ENCODE peak calls at places on chromosomes 5 and 9, in eight cellular contexts. One of them, this sample, is unnamed.

GRCh38 chr5:100165309-100165708 is 369.9 kb upstream of the FAM174A start:
- DNase-seq in Peyer's patch: no peak
- DNase-seq in PC-9: no peak
- DNase-seq in foreskin fibroblast: no peak
- DNase-seq in BJ: no peak
- DNase-seq in neural crest cell: no peak
- DNase-seq in adrenal gland: no peak
- DNase-seq in psoas muscle: no peak
- DNase-seq in this sample: no peak

GRCh38 chr5:174084691-174085154 is 39.2 kb downstream of the NSG2 start:
- DNase-seq in Peyer's patch: no peak
- DNase-seq in PC-9: no peak
- DNase-seq in foreskin fibroblast: peak; percentile 8
- DNase-seq in BJ: peak; percentile 26
- DNase-seq in neural crest cell: no peak
- DNase-seq in adrenal gland: no peak
- DNase-seq in psoas muscle: no peak
- DNase-seq in this sample: no peak

GRCh38 chr9:130138791-130139190 is 33.4 kb upstream of the NCS1 start:
- DNase-seq in Peyer's patch: no peak
- DNase-seq in PC-9: no peak
- DNase-seq in foreskin fibroblast: peak; percentile 97
- DNase-seq in BJ: peak; percentile 86
- DNase-seq in neural crest cell: no peak
- DNase-seq in adrenal gland: peak; percentile 92
- DNase-seq in psoas muscle: peak; percentile 58
- DNase-seq in this sample: no peak

GRCh38 chr9:83633676-83634075 is 10.7 kb downstream of the IDNK start:
- DNase-seq in Peyer's patch: no peak
- DNase-seq in PC-9: no peak
- DNase-seq in foreskin fibroblast: no peak
- DNase-seq in BJ: no peak
- DNase-seq in neural crest cell: no peak
- DNase-seq in adrenal gland: no peak
- DNase-seq in psoas muscle: no peak
- DNase-seq in this sample: no peak

GRCh38 chr5:164518741-164519080 is 1013.3 kb downstream of the MAT2B start:
- DNase-seq in Peyer's patch: no peak
- DNase-seq in PC-9: no peak
- DNase-seq in foreskin fibroblast: no peak
- DNase-seq in BJ: no peak
- DNase-seq in neural crest cell: no peak
- DNase-seq in adrenal gland: no peak
- DNase-seq in psoas muscle: no peak
- DNase-seq in this sample: no peak

GRCh38 chr9:93186151-93186715 is 2.3 kb downstream of the WNK2 start:
- DNase-seq in Peyer's patch: peak; percentile 56
- DNase-seq in PC-9: no peak
- DNase-seq in foreskin fibroblast: no peak
- DNase-seq in BJ: no peak
- DNase-seq in neural crest cell: no peak
- DNase-seq in adrenal gland: no peak
- DNase-seq in psoas muscle: no peak
- DNase-seq in this sample: no peak

GRCh38 chr9:34227445-34227844 is 48.6 kb downstream of the UBAP1 start:
- DNase-seq in Peyer's patch: no peak
- DNase-seq in PC-9: no peak
- DNase-seq in foreskin fibroblast: peak; percentile 18
- DNase-seq in BJ: no peak
- DNase-seq in neural crest cell: no peak
- DNase-seq in adrenal gland: no peak
- DNase-seq in psoas muscle: no peak
- DNase-seq in this sample: no peak

GRCh38 chr9:105254226-105254625 is 9.8 kb downstream of the SLC44A1 start:
- DNase-seq in Peyer's patch: peak; percentile 63
- DNase-seq in PC-9: no peak
- DNase-seq in foreskin fibroblast: no peak
- DNase-seq in BJ: no peak
- DNase-seq in neural crest cell: no peak
- DNase-seq in adrenal gland: no peak
- DNase-seq in psoas muscle: no peak
- DNase-seq in this sample: no peak

GRCh38 chr9:114552716-114553115 is 34.9 kb upstream of the ATP6V1G1 start:
- DNase-seq in Peyer's patch: no peak
- DNase-seq in PC-9: no peak
- DNase-seq in foreskin fibroblast: no peak
- DNase-seq in BJ: no peak
- DNase-seq in neural crest cell: no peak
- DNase-seq in adrenal gland: no peak
- DNase-seq in psoas muscle: no peak
- DNase-seq in this sample: no peak

GRCh38 chr5:114467141-114467540 is 105.3 kb downstream of the KCNN2 start:
- DNase-seq in Peyer's patch: no peak
- DNase-seq in PC-9: no peak
- DNase-seq in foreskin fibroblast: no peak
- DNase-seq in BJ: no peak
- DNase-seq in neural crest cell: no peak
- DNase-seq in adrenal gland: no peak
- DNase-seq in psoas muscle: no peak
- DNase-seq in this sample: no peak

GRCh38 chr9:113624721-113625120 is 161.2 kb downstream of the RGS3 start:
- DNase-seq in Peyer's patch: peak; percentile 15
- DNase-seq in PC-9: no peak
- DNase-seq in foreskin fibroblast: peak; percentile 87
- DNase-seq in BJ: no peak
- DNase-seq in neural crest cell: no peak
- DNase-seq in adrenal gland: peak; percentile 16
- DNase-seq in psoas muscle: no peak
- DNase-seq in this sample: no peak

GRCh38 chr9:91718071-91718470 is 232.0 kb downstream of the ROR2 start:
- DNase-seq in Peyer's patch: no peak
- DNase-seq in PC-9: no peak
- DNase-seq in foreskin fibroblast: no peak
- DNase-seq in BJ: no peak
- DNase-seq in neural crest cell: no peak
- DNase-seq in adrenal gland: no peak
- DNase-seq in psoas muscle: no peak
- DNase-seq in this sample: no peak

GRCh38 chr5:129852747-129853352 is 51.4 kb upstream of the CHSY3 start:
- DNase-seq in Peyer's patch: peak; percentile 73
- DNase-seq in PC-9: peak; percentile 58
- DNase-seq in foreskin fibroblast: peak; percentile 82
- DNase-seq in BJ: peak; percentile 5
- DNase-seq in neural crest cell: peak; percentile 90
- DNase-seq in adrenal gland: peak; percentile 87
- DNase-seq in psoas muscle: peak; percentile 67
- DNase-seq in this sample: peak; percentile 71

GRCh38 chr9:92444841-92445240 is 20.6 kb upstream of the OMD start:
- DNase-seq in Peyer's patch: no peak
- DNase-seq in PC-9: no peak
- DNase-seq in foreskin fibroblast: no peak
- DNase-seq in BJ: no peak
- DNase-seq in neural crest cell: no peak
- DNase-seq in adrenal gland: no peak
- DNase-seq in psoas muscle: no peak
- DNase-seq in this sample: no peak

GRCh38 chr5:124176692-124177091 is 569.7 kb downstream of the ZNF608 start:
- DNase-seq in Peyer's patch: no peak
- DNase-seq in PC-9: no peak
- DNase-seq in foreskin fibroblast: no peak
- DNase-seq in BJ: no peak
- DNase-seq in neural crest cell: no peak
- DNase-seq in adrenal gland: peak; percentile 29
- DNase-seq in psoas muscle: no peak
- DNase-seq in this sample: no peak
- TF ChIP-seq CTCF in Peyer's patch: no peak
- TF ChIP-seq CTCF in PC-9: no peak
- TF ChIP-seq CTCF in foreskin fibroblast: no peak
- TF ChIP-seq CTCF in BJ: no peak
- TF ChIP-seq CTCF in neural crest cell: no peak
- TF ChIP-seq CTCF in adrenal gland: no peak
- TF ChIP-seq CTCF in psoas muscle: peak; percentile 22
- TF ChIP-seq CTCF in this sample: no peak

DNA sequence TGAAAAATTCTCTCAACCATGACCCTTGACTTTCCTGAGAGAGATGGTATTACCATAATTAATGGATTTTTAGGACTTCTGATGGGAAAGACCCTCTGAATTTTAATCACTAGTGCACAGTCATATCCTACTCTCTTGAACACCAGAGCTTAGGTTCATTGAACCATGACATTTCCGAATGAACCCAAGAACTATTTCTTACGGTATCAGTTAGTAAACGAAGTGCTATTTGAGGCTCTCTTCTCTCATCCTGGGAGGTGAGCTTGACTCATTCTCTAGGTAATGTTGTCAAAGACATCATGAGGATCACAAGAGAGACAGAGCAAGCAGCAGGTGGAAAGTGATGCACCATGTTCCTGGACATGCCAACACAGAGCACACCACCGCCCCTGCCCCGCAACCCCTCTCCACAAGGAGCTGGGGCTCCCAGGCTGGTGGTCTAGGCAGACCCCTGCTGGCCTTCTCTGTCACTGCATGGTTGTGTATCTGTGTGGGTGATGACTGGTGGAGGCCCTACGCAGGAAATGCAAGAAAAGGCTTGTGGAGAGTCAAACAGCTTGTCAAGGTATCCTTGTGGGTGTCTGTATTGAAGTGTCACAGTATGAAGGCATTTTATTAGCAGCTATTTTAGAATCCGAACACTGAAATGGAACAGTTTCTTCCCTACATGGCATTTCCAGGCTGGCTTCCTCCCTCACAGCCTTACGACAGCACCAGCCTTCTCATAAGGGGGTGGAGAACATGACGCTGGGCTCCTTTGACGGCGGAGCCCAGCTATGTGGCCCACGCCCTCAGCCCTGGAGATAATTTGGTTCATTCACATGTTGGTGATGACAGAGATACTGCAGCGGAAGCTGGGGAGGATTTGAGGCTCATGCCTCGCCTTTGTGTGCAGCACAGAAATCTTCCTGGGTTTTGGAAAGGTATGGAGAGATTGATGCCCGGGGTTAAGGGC is 297.6 kb downstream of the NTRK2 start:
- DNase-seq in Peyer's patch: no peak
- DNase-seq in PC-9: no peak
- DNase-seq in foreskin fibroblast: peak; percentile 9
- DNase-seq in BJ: no peak
- DNase-seq in neural crest cell: peak; percentile 14
- DNase-seq in adrenal gland: no peak
- DNase-seq in psoas muscle: no peak
- DNase-seq in this sample: no peak
- TF ChIP-seq CTCF in Peyer's patch: no peak
- TF ChIP-seq CTCF in PC-9: no peak
- TF ChIP-seq CTCF in foreskin fibroblast: no peak
- TF ChIP-seq CTCF in BJ: no peak
- TF ChIP-seq CTCF in neural crest cell: peak; percentile 50
- TF ChIP-seq CTCF in adrenal gland: no peak
- TF ChIP-seq CTCF in psoas muscle: no peak
- TF ChIP-seq CTCF in this sample: peak; percentile 47

DNA sequence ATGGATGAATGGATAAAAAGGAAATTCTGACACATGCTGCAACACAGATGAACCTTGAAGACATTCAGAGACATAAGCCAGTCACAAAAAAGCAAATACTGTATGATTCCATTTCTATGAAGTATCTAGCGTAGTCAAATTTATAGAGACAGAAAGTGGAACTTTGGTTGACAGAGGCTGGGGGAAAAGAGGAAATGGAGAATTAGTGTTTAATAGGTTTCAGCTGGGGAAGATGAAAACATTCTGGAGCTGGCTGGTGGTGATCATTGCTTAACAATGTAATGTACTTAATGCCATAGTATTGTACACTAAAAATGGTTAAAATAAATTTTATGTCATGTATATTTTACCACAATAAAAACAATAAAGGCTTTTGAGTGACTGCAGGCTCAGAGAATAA is 24.2 kb downstream of the PPIC start:
- DNase-seq in Peyer's patch: no peak
- DNase-seq in PC-9: no peak
- DNase-seq in foreskin fibroblast: peak; percentile 72
- DNase-seq in BJ: no peak
- DNase-seq in neural crest cell: no peak
- DNase-seq in adrenal gland: no peak
- DNase-seq in psoas muscle: no peak
- DNase-seq in this sample: no peak
- TF ChIP-seq CTCF in Peyer's patch: no peak
- TF ChIP-seq CTCF in PC-9: no peak
- TF ChIP-seq CTCF in foreskin fibroblast: no peak
- TF ChIP-seq CTCF in BJ: no peak
- TF ChIP-seq CTCF in neural crest cell: no peak
- TF ChIP-seq CTCF in adrenal gland: no peak
- TF ChIP-seq CTCF in psoas muscle: no peak
- TF ChIP-seq CTCF in this sample: no peak

DNA sequence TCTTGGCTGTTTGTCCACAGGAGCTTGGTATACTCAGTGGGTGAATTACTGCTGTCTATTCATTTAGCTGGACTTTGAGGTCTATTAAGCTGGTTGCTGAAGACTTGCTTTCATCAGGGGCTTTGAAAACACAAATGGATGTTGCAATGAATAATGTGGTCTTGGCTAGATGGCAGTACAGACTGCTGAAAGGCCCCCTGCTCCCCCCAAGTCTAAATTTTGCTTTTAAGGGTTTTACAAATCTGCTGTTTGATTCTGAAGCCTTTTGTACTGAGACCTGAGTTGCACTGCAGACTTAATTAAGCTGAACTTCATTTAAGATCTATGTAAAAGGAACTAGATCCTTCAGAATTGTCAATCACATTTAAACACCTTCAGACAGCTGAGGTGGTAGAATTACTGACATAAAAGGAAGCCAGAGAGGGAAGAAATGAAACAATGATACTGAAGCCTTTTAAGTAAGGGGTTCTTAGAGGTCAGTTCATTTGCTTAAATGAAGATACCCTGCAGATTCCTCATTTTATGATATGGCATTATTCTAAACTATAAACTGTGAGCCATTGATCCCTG is 37.3 kb downstream of the KCTD16 start:
- DNase-seq in Peyer's patch: no peak
- DNase-seq in PC-9: no peak
- DNase-seq in foreskin fibroblast: no peak
- DNase-seq in BJ: no peak
- DNase-seq in neural crest cell: no peak
- DNase-seq in adrenal gland: no peak
- DNase-seq in psoas muscle: no peak
- DNase-seq in this sample: no peak
- TF ChIP-seq CTCF in Peyer's patch: no peak
- TF ChIP-seq CTCF in PC-9: no peak
- TF ChIP-seq CTCF in foreskin fibroblast: no peak
- TF ChIP-seq CTCF in BJ: no peak
- TF ChIP-seq CTCF in neural crest cell: no peak
- TF ChIP-seq CTCF in adrenal gland: no peak
- TF ChIP-seq CTCF in psoas muscle: no peak
- TF ChIP-seq CTCF in this sample: peak; percentile 32

GRCh38 chr9:22433691-22434090 is 12.9 kb upstream of the DMRTA1 start:
- DNase-seq in Peyer's patch: no peak
- DNase-seq in PC-9: no peak
- DNase-seq in foreskin fibroblast: no peak
- DNase-seq in BJ: no peak
- DNase-seq in neural crest cell: no peak
- DNase-seq in adrenal gland: no peak
- DNase-seq in psoas muscle: no peak
- DNase-seq in this sample: no peak
- TF ChIP-seq CTCF in Peyer's patch: no peak
- TF ChIP-seq CTCF in PC-9: no peak
- TF ChIP-seq CTCF in foreskin fibroblast: no peak
- TF ChIP-seq CTCF in BJ: no peak
- TF ChIP-seq CTCF in neural crest cell: no peak
- TF ChIP-seq CTCF in adrenal gland: no peak
- TF ChIP-seq CTCF in psoas muscle: no peak
- TF ChIP-seq CTCF in this sample: no peak

GRCh38 chr5:125630260-125630659 is 792.9 kb upstream of the GRAMD2B start:
- DNase-seq in Peyer's patch: no peak
- DNase-seq in PC-9: no peak
- DNase-seq in foreskin fibroblast: no peak
- DNase-seq in BJ: no peak
- DNase-seq in neural crest cell: no peak
- DNase-seq in adrenal gland: no peak
- DNase-seq in psoas muscle: no peak
- DNase-seq in this sample: no peak
- TF ChIP-seq CTCF in Peyer's patch: no peak
- TF ChIP-seq CTCF in PC-9: no peak
- TF ChIP-seq CTCF in foreskin fibroblast: no peak
- TF ChIP-seq CTCF in BJ: no peak
- TF ChIP-seq CTCF in neural crest cell: no peak
- TF ChIP-seq CTCF in adrenal gland: no peak
- TF ChIP-seq CTCF in psoas muscle: no peak
- TF ChIP-seq CTCF in this sample: no peak